ENCODE peak calls at places on chromosome 1, in four cellular contexts. O, M, H and N are unnamed samples.

GRCh38 chr1:76546354-76546933 is 320.8 kb upstream of the ST6GALNAC5 start:
- DNase-seq in O (no peak), M (no peak), H (no peak), N (no peak)

GRCh38 chr1:110687244-110687643 is 12.5 kb upstream of the KCNA3 start:
- DNase-seq in M (no peak), O (peak; percentile 4), H (no peak), N (no peak)

GRCh38 chr1:94608852-94609570 is 67.5 kb upstream of the F3 start:
- DNase-seq in H (no peak), M (no peak), O (peak; percentile 55), N (no peak)

GRCh38 chr1:162987866-162988265 is 81.3 kb upstream of the RGS4 start:
- DNase-seq in M (no peak), H (no peak), O (no peak), N (no peak)

GRCh38 chr1:6724517-6725141 is 23.0 kb upstream of the DNAJC11 start:
- DNase-seq in M (no peak), H (no peak), O (peak; percentile 67), N (no peak)

GRCh38 chr1:40676516-40676915 is 11.0 kb upstream of the RIMS3 start:
- DNase-seq in O (no peak), H (no peak), M (no peak), N (no peak)

GRCh38 chr1:184992271-184992670 is 18.0 kb upstream of the NIBAN1 start:
- DNase-seq in M (no peak), H (no peak), O (no peak), N (no peak)

GRCh38 chr1:151156515-151156819 is at the start of gene TNFAIP8L2:
- DNase-seq in H (no peak), M (peak; percentile 78), O (no peak), N (peak; percentile 67)

GRCh38 chr1:151047591-151047924 is at the start of gene C1orf56:
- DNase-seq in H (peak; percentile 83), O (no peak), M (peak; percentile 78), N (peak; percentile 60)

GRCh38 chr1:178500091-178500770 is 3.5 kb upstream of the CLEC20A start:
- DNase-seq in H (no peak), M (no peak), O (no peak), N (no peak)

GRCh38 chr1:7587726-7588456 is 183.2 kb upstream of the VAMP3 start:
- DNase-seq in O (no peak), M (peak; percentile 32), H (no peak), N (no peak)

GRCh38 chr1:110196917-110197782 is 13.0 kb upstream of the KCNC4 start:
- DNase-seq in H (peak; percentile 63), M (peak; percentile 66), O (no peak), N (peak; percentile 59)

GRCh38 chr1:203349166-203349565 is 1.8 kb downstream of the FMOD start:
- DNase-seq in O (no peak), M (no peak), H (no peak), N (no peak)
- H3K27me3 ChIP-seq in O (peaks cover 35% of the 10 kb centered on the region), M (peaks cover 19% of the 10 kb centered on the region), H (no peaks in the 10 kb centered on the region), N (peaks cover 31% of the 10 kb centered on the region)

GRCh38 chr1:3312310-3312734 is 142.1 kb upstream of the ARHGEF16 start:
- DNase-seq in M (no peak), O (no peak), H (no peak), N (no peak)
- H3K4me3 ChIP-seq in M (no peak overlapping the region), O (no peak overlapping the region), H (no peak overlapping the region), N (no peak overlapping the region)

GRCh38 chr1:165403835-165404482 is 41.0 kb downstream of the RXRG start:
- DNase-seq in M (no peak), O (no peak), H (peak; percentile 69), N (peak; percentile 28)
- H3K27me3 ChIP-seq in M (no peaks in the 10 kb centered on the region), O (peaks cover 5% of the 10 kb centered on the region), H (no peaks in the 10 kb centered on the region), N (peaks cover 16% of the 10 kb centered on the region)

GRCh38 chr1:61079276-61079897 is 3.0 kb upstream of the NFIA start:
- DNase-seq in H (no peak), M (no peak), O (no peak), N (no peak)
- H3K4me3 ChIP-seq in H (peak overlapping the region; percentile 75), M (no peak overlapping the region), O (peak overlapping the region; percentile 10), N (no peak overlapping the region)

DNA sequence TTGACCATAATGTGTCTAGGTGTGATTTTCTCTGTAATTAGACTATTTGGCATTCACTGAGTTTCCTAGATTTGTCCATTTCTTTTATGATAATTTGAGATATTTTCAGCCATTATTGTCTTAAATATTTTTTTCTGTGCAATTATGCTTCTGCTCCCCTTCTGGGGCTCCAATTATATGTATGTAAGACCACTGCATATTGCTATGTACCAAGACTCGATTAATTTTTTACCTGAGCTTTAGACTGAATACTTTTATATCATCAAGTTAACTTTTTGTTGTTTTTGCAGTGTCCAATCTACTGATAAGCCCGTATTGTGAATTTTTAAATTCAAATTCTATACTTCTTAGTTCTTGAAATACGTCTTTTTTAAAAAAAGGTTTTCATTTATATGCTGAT is 5.1 kb upstream of the TAF1A start:
- DNase-seq in H (no peak), O (no peak), M (no peak), N (no peak)
- H3K27me3 ChIP-seq in H (no peaks in the 10 kb centered on the region), O (no peaks in the 10 kb centered on the region), M (no peaks in the 10 kb centered on the region), N (peaks cover 7% of the 10 kb centered on the region)

GRCh38 chr1:153635872-153636271 is 2.0 kb downstream of the CHTOP start:
- DNase-seq in O (no peak), M (no peak), H (no peak), N (no peak)
- H3K4me3 ChIP-seq in O (peak overlapping the region; percentile 7), M (no peak overlapping the region), H (peak overlapping the region; percentile 97), N (peak overlapping the region; percentile 47)

GRCh38 chr1:22379566-22379965 is 72.1 kb upstream of the ZBTB40 start:
- DNase-seq in H (no peak), M (no peak), O (no peak), N (no peak)
- H3K27me3 ChIP-seq in H (no peaks in the 10 kb centered on the region), M (no peaks in the 10 kb centered on the region), O (peaks cover 5% of the 10 kb centered on the region), N (no peaks in the 10 kb centered on the region)